ENCODE peak calls at places on chromosomes 3 and 15, in six cellular contexts. W is activated CD4-positive, alpha-beta T cell treated with anti-CD3 and anti-CD28 coated beads, Interleukin-2, amount 50 U/mL, for 48 hours; G is NCI-H774; A is body of pancreas; Y is RWPE1; Q is LoVo. N is an unnamed sample.

GRCh38 chr3:107740992-107741896 is 218.5 kb downstream of the BBX start:
- DNase-seq in W (no peak), G (no peak), A (no peak), Y (peak; percentile 14), Q (peak; percentile 10), N (no peak)

GRCh38 chr3:33869977-33870376 is 71.5 kb downstream of the PDCD6IP start:
- DNase-seq in W (no peak), G (no peak), A (no peak), Y (no peak), Q (no peak), N (no peak)

GRCh38 chr15:77224352-77224751 is 153.4 kb upstream of the TSPAN3 start:
- DNase-seq in W (no peak), G (no peak), A (no peak), Y (no peak), Q (peak; percentile 8), N (no peak)

GRCh38 chr3:128709506-128710210 is 16.3 kb upstream of the RAB7A start:
- DNase-seq in W (no peak), G (no peak), A (no peak), Y (peak; percentile 82), Q (no peak), N (no peak)

GRCh38 chr3:16304065-16305010 is 39.3 kb downstream of the OXNAD1 start:
- DNase-seq in W (no peak), G (no peak), A (no peak), Y (no peak), Q (no peak), N (no peak)

GRCh38 chr15:67127925-67128324 is 62.5 kb downstream of the SMAD3 start:
- DNase-seq in W (peak; percentile 60), G (no peak), A (no peak), Y (peak; percentile 92), Q (no peak), N (no peak)

GRCh38 chr3:13229291-13229949 is 156.2 kb upstream of the IQSEC1 start:
- DNase-seq in W (no peak), G (no peak), A (no peak), Y (peak; percentile 32), Q (peak; percentile 32), N (peak; percentile 9)

GRCh38 chr3:146638718-146639117 is 33.6 kb upstream of the PLSCR5 start:
- DNase-seq in W (no peak), G (no peak), A (no peak), Y (no peak), Q (no peak), N (no peak)

GRCh38 chr15:79878078-79878705 is 18.6 kb downstream of the MTHFS start:
- DNase-seq in W (no peak), G (no peak), A (no peak), Y (no peak), Q (no peak), N (no peak)

GRCh38 chr3:179071569-179072397 is at the start of gene ZMAT3:
- DNase-seq in W (peak; percentile 87), G (peak; percentile 88), A (peak; percentile 83), Y (peak; percentile 78), Q (peak; percentile 87), N (peak; percentile 68)

GRCh38 chr3:186489507-186489906 is 54.7 kb downstream of the CRYGS start:
- DNase-seq in W (no peak), G (no peak), A (no peak), Y (no peak), Q (no peak), N (no peak)

GRCh38 chr15:67176195-67176971 is 78.1 kb downstream of the AAGAB start:
- DNase-seq in W (no peak), G (no peak), A (peak; percentile 43), Y (no peak), Q (no peak), N (peak; percentile 68)

GRCh38 chr15:75843618-75844610 is 667 bp downstream of the UBE2Q2 start:
- DNase-seq in W (peak; percentile 52), G (peak; percentile 21), A (peak; percentile 46), Y (peak; percentile 77), Q (peak; percentile 46), N (no peak)

GRCh38 chr3:170524072-170524471 is 61.8 kb downstream of the SLC7A14 start:
- DNase-seq in W (no peak), G (no peak), A (no peak), Y (no peak), Q (no peak), N (no peak)

GRCh38 chr3:54949491-54950044 is 21.7 kb upstream of the LRTM1 start:
- DNase-seq in W (no peak), G (no peak), A (no peak), Y (no peak), Q (peak; percentile 12), N (no peak)

GRCh38 chr3:65963787-65964707 is 74.7 kb downstream of the MAGI1 start:
- DNase-seq in W (peak; percentile 64), G (no peak), A (no peak), Y (peak; percentile 77), Q (peak; percentile 71), N (no peak)

GRCh38 chr3:15646924-15647511 is 45.5 kb downstream of the BTD start:
- DNase-seq in W (no peak), G (no peak), A (peak; percentile 42), Y (peak; percentile 84), Q (peak; percentile 38), N (no peak)

GRCh38 chr15:45107941-45108630 is 5.9 kb downstream of the DUOX2 start:
- DNase-seq in W (no peak), G (no peak), A (no peak), Y (no peak), Q (no peak), N (no peak)

GRCh38 chr15:47872869-47873301 is 155.6 kb downstream of the SEMA6D start:
- DNase-seq in W (no peak), G (no peak), A (no peak), Y (no peak), Q (no peak), N (no peak)

GRCh38 chr3:43155464-43156121 is 49.7 kb upstream of the POMGNT2 start:
- DNase-seq in W (no peak), G (peak; percentile 3), A (peak; percentile 68), Y (peak; percentile 69), Q (peak; percentile 69), N (no peak)

GRCh38 chr3:111859061-111859973 is at the start of gene PHLDB2:
- DNase-seq in W (peak; percentile 52), G (peak; percentile 15), A (peak; percentile 57), Y (peak; percentile 82), Q (peak; percentile 78), N (peak; percentile 29)

GRCh38 chr3:98999675-99000074 is 98.2 kb upstream of the DCBLD2 start:
- DNase-seq in W (no peak), G (no peak), A (no peak), Y (no peak), Q (no peak), N (no peak)